ENCODE peak calls at places on chromosomes 5 and 9, in seven cellular contexts. K is ovary, V is iPS DF 6.9, W is omental fat pad, D is kidney glomerular epithelial cell, N is amniotic stem cell, F is GM03348. Y is an unnamed sample.

GRCh38 chr5:58459276-58459859 is 518 bp downstream of the PLK2 start:
- DNase-seq in W (no peak), N (peak), F (no peak), V (no peak), D (no peak), K (no peak), Y (no peak)

GRCh38 chr5:135204151-135204600 is 170.1 kb upstream of the PITX1 start:
- DNase-seq in D (peak), F (no peak), V (no peak), N (no peak), W (no peak), K (no peak), Y (no peak)

GRCh38 chr5:17966636-17967402 is 332.6 kb downstream of the TAF11L14 start:
- DNase-seq in F (no peak), K (no peak), V (no peak), N (no peak), W (no peak), D (no peak), Y (no peak)

GRCh38 chr5:149938272-149938671 is 6.3 kb downstream of the PDE6A start:
- DNase-seq in K (no peak), D (peak), N (no peak), F (peak), W (peak), V (no peak), Y (peak)

GRCh38 chr9:14531424-14532269 is 161.6 kb downstream of the ZDHHC21 start:
- DNase-seq in F (no peak), V (no peak), D (no peak), N (no peak), K (no peak), W (no peak), Y (no peak)

GRCh38 chr5:63719147-63719546 is 243.1 kb downstream of the HTR1A start:
- DNase-seq in W (no peak), F (no peak), D (no peak), V (no peak), N (no peak), K (no peak), Y (no peak)

GRCh38 chr9:91711755-91712591 is 238.1 kb downstream of the ROR2 start:
- DNase-seq in D (no peak), K (no peak), N (no peak), V (no peak), W (no peak), F (no peak), Y (no peak)

GRCh38 chr9:130018260-130018659 is 24.7 kb downstream of the FNBP1 start:
- DNase-seq in V (no peak), F (no peak), N (no peak), W (no peak), D (no peak), K (no peak), Y (no peak)

GRCh38 chr9:36116593-36116992 is 19.9 kb upstream of the GLIPR2 start:
- DNase-seq in W (no peak), K (no peak), F (no peak), D (no peak), N (no peak), V (no peak), Y (no peak)

GRCh38 chr5:10457682-10458574 is 16.2 kb downstream of the ROPN1L start:
- DNase-seq in D (peak), N (no peak), W (no peak), K (no peak), F (peak), V (no peak), Y (no peak)

GRCh38 chr5:60184599-60184998 is 291.1 kb upstream of the PDE4D start:
- DNase-seq in D (no peak), K (no peak), V (no peak), F (no peak), N (no peak), W (no peak), Y (no peak)

GRCh38 chr5:126998201-126998631 is 32.1 kb downstream of the MARCHF3 start:
- DNase-seq in V (no peak), K (no peak), F (no peak), N (no peak), D (no peak), W (no peak), Y (no peak)

GRCh38 chr5:142597546-142598337 is 88.1 kb downstream of the FGF1 start:
- DNase-seq in K (no peak), V (peak), F (peak), D (peak), N (peak), W (no peak), Y (peak)

GRCh38 chr5:179208706-179209358 is 136.4 kb downstream of the ADAMTS2 start:
- DNase-seq in W (no peak), V (no peak), F (no peak), N (no peak), K (no peak), D (no peak), Y (no peak)

GRCh38 chr5:75156585-75156984 is 80.1 kb downstream of the ANKRD31 start:
- DNase-seq in F (no peak), D (no peak), N (no peak), V (no peak), W (no peak), K (no peak), Y (no peak)

GRCh38 chr5:9716838-9717281 is 86.7 kb upstream of the TAS2R1 start:
- DNase-seq in K (no peak), W (no peak), N (peak), F (peak), D (no peak), V (no peak), Y (no peak)

GRCh38 chr9:70987986-70988385 is 133.4 kb downstream of the TRPM3 start:
- DNase-seq in D (no peak), N (peak), V (no peak), W (no peak), K (no peak), F (peak), Y (no peak)

GRCh38 chr5:65262590-65263189 is 219.0 kb downstream of the ADAMTS6 start:
- DNase-seq in W (no peak), F (peak), V (no peak), D (peak), N (peak), K (peak), Y (no peak)

GRCh38 chr5:137145726-137146125 is 353.4 kb downstream of the SPOCK1 start:
- DNase-seq in V (no peak), N (no peak), W (no peak), K (no peak), F (peak), D (no peak), Y (no peak)

GRCh38 chr9:129900263-129901041 is 65.2 kb downstream of the USP20 start:
- DNase-seq in W (no peak), V (no peak), K (no peak), F (no peak), D (no peak), N (no peak), Y (no peak)

GRCh38 chr9:101398930-101399640 is 434 bp downstream of the ZNF189 start:
- DNase-seq in K (no peak), V (no peak), F (no peak), D (peak), W (peak), N (no peak), Y (peak)

GRCh38 chr5:32462618-32463017 is 18.1 kb upstream of the ZFR start:
- DNase-seq in K (no peak), N (no peak), V (no peak), D (no peak), F (peak), W (no peak), Y (no peak)

GRCh38 chr9:137317979-137318511 is 16.0 kb upstream of the NRARP start:
- DNase-seq in V (no peak), F (no peak), K (no peak), D (no peak), W (no peak), N (no peak), Y (peak)

GRCh38 chr9:133148351-133149129 is 15.2 kb downstream of the GBGT1 start:
- DNase-seq in D (no peak), W (no peak), K (peak), F (peak), N (no peak), V (no peak), Y (peak)

GRCh38 chr9:121871431-121872025 is 220.1 kb downstream of the DAB2IP start:
- DNase-seq in F (peak), W (no peak), N (no peak), D (no peak), K (no peak), V (no peak), Y (no peak)

GRCh38 chr9:81759680-81760215 is 70.4 kb upstream of the TLE1 start:
- DNase-seq in W (no peak), V (no peak), D (peak), K (no peak), N (peak), F (peak), Y (no peak)

GRCh38 chr9:84285381-84285780 is 55.2 kb downstream of the SLC28A3 start:
- DNase-seq in W (no peak), D (no peak), V (no peak), K (no peak), N (no peak), F (no peak), Y (no peak)

GRCh38 chr5:179241764-179242370 is 103.4 kb downstream of the ADAMTS2 start:
- DNase-seq in K (peak), W (no peak), F (no peak), V (no peak), D (no peak), N (no peak), Y (no peak)

GRCh38 chr5:149207821-149208220 is 63.8 kb upstream of the AFAP1L1 start:
- DNase-seq in W (no peak), V (no peak), D (no peak), K (no peak), N (no peak), F (no peak), Y (no peak)

GRCh38 chr9:121686930-121687541 is 35.6 kb downstream of the DAB2IP start:
- DNase-seq in W (peak), N (peak), D (peak), F (peak), V (peak), K (peak), Y (peak)

GRCh38 chr5:14491015-14491414 is 90.6 kb upstream of the OTULINL start:
- DNase-seq in K (no peak), F (no peak), V (no peak), N (no peak), W (no peak), D (no peak), Y (no peak)

GRCh38 chr9:38039090-38039906 is 29.7 kb downstream of the SHB start:
- DNase-seq in D (no peak), K (no peak), W (no peak), N (no peak), F (no peak), V (no peak), Y (peak)

GRCh38 chr5:82661462-82661861 is 383.3 kb upstream of the RPS23 start:
- DNase-seq in D (no peak), F (no peak), W (no peak), V (no peak), N (no peak), K (no peak), Y (no peak)

GRCh38 chr5:72464071-72464470 is 43.1 kb downstream of the ZNF366 start:
- DNase-seq in F (no peak), V (no peak), N (no peak), D (no peak), K (no peak), W (no peak), Y (no peak)